ENCODE peak calls at places on chromosomes 12 and 14, in eight cellular contexts. One of them, this sample, is unnamed.

GRCh38 chr12:93325855-93326254 is 51.9 kb upstream of the NUDT4 start:
- DNase-seq in iris pigment epithelial cell: peak
- DNase-seq in central memory CD4-positive, alpha-beta T cell: no peak
- DNase-seq in left kidney: no peak
- DNase-seq in hypothalamus: no peak
- DNase-seq in SJSA1: no peak
- DNase-seq in NCI-H1092: no peak
- DNase-seq in AG08396: peak
- DNase-seq in this sample: no peak

GRCh38 chr12:107322063-107322462 is 228.7 kb upstream of the CRY1 start:
- DNase-seq in hypothalamus: no peak
- DNase-seq in central memory CD4-positive, alpha-beta T cell: peak
- DNase-seq in NCI-H1092: no peak
- DNase-seq in AG08396: no peak
- DNase-seq in left kidney: no peak
- DNase-seq in iris pigment epithelial cell: no peak
- DNase-seq in SJSA1: no peak
- DNase-seq in this sample: no peak

GRCh38 chr14:74240794-74241610 is 1.8 kb downstream of the VSX2 start:
- DNase-seq in left kidney: peak
- DNase-seq in iris pigment epithelial cell: no peak
- DNase-seq in SJSA1: no peak
- DNase-seq in central memory CD4-positive, alpha-beta T cell: no peak
- DNase-seq in hypothalamus: no peak
- DNase-seq in NCI-H1092: no peak
- DNase-seq in AG08396: peak
- DNase-seq in this sample: no peak

GRCh38 chr12:123936956-123937706 is 35.5 kb downstream of the CCDC92 start:
- DNase-seq in SJSA1: no peak
- DNase-seq in iris pigment epithelial cell: no peak
- DNase-seq in hypothalamus: no peak
- DNase-seq in NCI-H1092: no peak
- DNase-seq in AG08396: no peak
- DNase-seq in central memory CD4-positive, alpha-beta T cell: no peak
- DNase-seq in left kidney: no peak
- DNase-seq in this sample: no peak

GRCh38 chr12:111544032-111544431 is 55.1 kb downstream of the ATXN2 start:
- DNase-seq in SJSA1: no peak
- DNase-seq in NCI-H1092: no peak
- DNase-seq in hypothalamus: no peak
- DNase-seq in iris pigment epithelial cell: no peak
- DNase-seq in central memory CD4-positive, alpha-beta T cell: no peak
- DNase-seq in AG08396: no peak
- DNase-seq in left kidney: no peak
- DNase-seq in this sample: no peak

GRCh38 chr12:74317078-74317581 is 220.5 kb upstream of the ATXN7L3B start:
- DNase-seq in hypothalamus: no peak
- DNase-seq in NCI-H1092: no peak
- DNase-seq in AG08396: no peak
- DNase-seq in central memory CD4-positive, alpha-beta T cell: no peak
- DNase-seq in iris pigment epithelial cell: peak
- DNase-seq in SJSA1: no peak
- DNase-seq in left kidney: peak
- DNase-seq in this sample: no peak

GRCh38 chr12:107513184-107513583 is 172.4 kb upstream of the PWP1 start:
- DNase-seq in iris pigment epithelial cell: no peak
- DNase-seq in NCI-H1092: no peak
- DNase-seq in central memory CD4-positive, alpha-beta T cell: no peak
- DNase-seq in AG08396: no peak
- DNase-seq in left kidney: no peak
- DNase-seq in hypothalamus: no peak
- DNase-seq in SJSA1: no peak
- DNase-seq in this sample: no peak

GRCh38 chr14:93977790-93978581 is 1.6 kb upstream of the ASB2 start:
- DNase-seq in AG08396: no peak
- DNase-seq in central memory CD4-positive, alpha-beta T cell: peak
- DNase-seq in hypothalamus: no peak
- DNase-seq in iris pigment epithelial cell: no peak
- DNase-seq in left kidney: no peak
- DNase-seq in SJSA1: no peak
- DNase-seq in NCI-H1092: no peak
- DNase-seq in this sample: no peak

GRCh38 chr14:44463386-44464004 is 43.6 kb downstream of the FSCB start:
- DNase-seq in iris pigment epithelial cell: peak
- DNase-seq in AG08396: no peak
- DNase-seq in hypothalamus: no peak
- DNase-seq in SJSA1: no peak
- DNase-seq in central memory CD4-positive, alpha-beta T cell: no peak
- DNase-seq in left kidney: peak
- DNase-seq in NCI-H1092: peak
- DNase-seq in this sample: no peak

GRCh38 chr12:15650399-15651128 is 138.6 kb downstream of the EPS8 start:
- DNase-seq in AG08396: no peak
- DNase-seq in SJSA1: no peak
- DNase-seq in left kidney: no peak
- DNase-seq in central memory CD4-positive, alpha-beta T cell: no peak
- DNase-seq in hypothalamus: no peak
- DNase-seq in NCI-H1092: no peak
- DNase-seq in iris pigment epithelial cell: peak
- DNase-seq in this sample: no peak

GRCh38 chr12:103392722-103393121 is 103.0 kb downstream of the C12orf42 start:
- DNase-seq in left kidney: no peak
- DNase-seq in AG08396: no peak
- DNase-seq in central memory CD4-positive, alpha-beta T cell: no peak
- DNase-seq in SJSA1: no peak
- DNase-seq in hypothalamus: no peak
- DNase-seq in iris pigment epithelial cell: no peak
- DNase-seq in NCI-H1092: no peak
- DNase-seq in this sample: no peak

GRCh38 chr12:93667672-93668071 is 9.5 kb upstream of the CRADD start:
- DNase-seq in SJSA1: no peak
- DNase-seq in AG08396: peak
- DNase-seq in hypothalamus: no peak
- DNase-seq in left kidney: no peak
- DNase-seq in NCI-H1092: no peak
- DNase-seq in iris pigment epithelial cell: peak
- DNase-seq in central memory CD4-positive, alpha-beta T cell: no peak
- DNase-seq in this sample: peak

GRCh38 chr12:54941659-54942058 is 42.9 kb downstream of the TESPA1 start:
- DNase-seq in SJSA1: no peak
- DNase-seq in left kidney: no peak
- DNase-seq in iris pigment epithelial cell: no peak
- DNase-seq in NCI-H1092: no peak
- DNase-seq in hypothalamus: no peak
- DNase-seq in AG08396: no peak
- DNase-seq in central memory CD4-positive, alpha-beta T cell: no peak
- DNase-seq in this sample: no peak

This sample was measured in AG04450.